ENCODE peak calls at places on chromosomes 4 and X, in nine cellular contexts. One of them, this sample, is unnamed.

GRCh38 chr4:157887316-157887715 is 285.5 kb downstream of the GASK1B start:
- DNase-seq in hepatic stellate cell: no peak
- DNase-seq in NCI-H524: peak; percentile 5
- DNase-seq in stimulated activated CD4-positive, alpha-beta T cell treated with anti-CD3 and anti-CD28 coated beads, TNF-alpha, amount 100 ng/mL, for 1 hour: no peak
- DNase-seq in NCI-H510A treated with DMSO at 0.1 percent for 48 hours: no peak
- DNase-seq in DMS79: no peak
- DNase-seq in NCI-H2081: no peak
- DNase-seq in SK-N-SH: no peak
- DNase-seq in GM03348: no peak
- DNase-seq in this sample: no peak

GRCh38 chr4:47831026-47831689 is 6.7 kb downstream of the CORIN start:
- DNase-seq in NCI-H524: peak; percentile 95
- DNase-seq in NCI-H2081: peak; percentile 72
- DNase-seq in DMS79: no peak
- DNase-seq in stimulated activated CD4-positive, alpha-beta T cell treated with anti-CD3 and anti-CD28 coated beads, TNF-alpha, amount 100 ng/mL, for 1 hour: no peak
- DNase-seq in SK-N-SH: no peak
- DNase-seq in hepatic stellate cell: no peak
- DNase-seq in NCI-H510A treated with DMSO at 0.1 percent for 48 hours: peak; percentile 52
- DNase-seq in GM03348: no peak
- DNase-seq in this sample: peak; percentile 80

GRCh38 chr4:99847362-99847976 is 30.8 kb downstream of the DAPP1 start:
- DNase-seq in SK-N-SH: no peak
- DNase-seq in DMS79: no peak
- DNase-seq in hepatic stellate cell: no peak
- DNase-seq in NCI-H2081: no peak
- DNase-seq in NCI-H510A treated with DMSO at 0.1 percent for 48 hours: no peak
- DNase-seq in GM03348: no peak
- DNase-seq in NCI-H524: no peak
- DNase-seq in stimulated activated CD4-positive, alpha-beta T cell treated with anti-CD3 and anti-CD28 coated beads, TNF-alpha, amount 100 ng/mL, for 1 hour: no peak
- DNase-seq in this sample: no peak

GRCh38 chr4:71287305-71287704 is 51.5 kb upstream of the SLC4A4 start:
- DNase-seq in NCI-H524: no peak
- DNase-seq in NCI-H510A treated with DMSO at 0.1 percent for 48 hours: no peak
- DNase-seq in SK-N-SH: no peak
- DNase-seq in hepatic stellate cell: no peak
- DNase-seq in DMS79: no peak
- DNase-seq in GM03348: no peak
- DNase-seq in stimulated activated CD4-positive, alpha-beta T cell treated with anti-CD3 and anti-CD28 coated beads, TNF-alpha, amount 100 ng/mL, for 1 hour: no peak
- DNase-seq in NCI-H2081: no peak
- DNase-seq in this sample: no peak

GRCh38 chr4:142416121-142416520 is 430.0 kb downstream of the INPP4B start:
- DNase-seq in stimulated activated CD4-positive, alpha-beta T cell treated with anti-CD3 and anti-CD28 coated beads, TNF-alpha, amount 100 ng/mL, for 1 hour: no peak
- DNase-seq in GM03348: peak; percentile 55
- DNase-seq in SK-N-SH: no peak
- DNase-seq in NCI-H524: no peak
- DNase-seq in NCI-H510A treated with DMSO at 0.1 percent for 48 hours: no peak
- DNase-seq in NCI-H2081: no peak
- DNase-seq in hepatic stellate cell: no peak
- DNase-seq in DMS79: no peak
- DNase-seq in this sample: no peak

GRCh38 chr4:25970241-25970675 is 56.2 kb downstream of the SMIM20 start:
- DNase-seq in NCI-H2081: no peak
- DNase-seq in NCI-H510A treated with DMSO at 0.1 percent for 48 hours: no peak
- DNase-seq in hepatic stellate cell: peak; percentile 39
- DNase-seq in stimulated activated CD4-positive, alpha-beta T cell treated with anti-CD3 and anti-CD28 coated beads, TNF-alpha, amount 100 ng/mL, for 1 hour: no peak
- DNase-seq in SK-N-SH: no peak
- DNase-seq in DMS79: no peak
- DNase-seq in NCI-H524: no peak
- DNase-seq in GM03348: peak; percentile 44
- DNase-seq in this sample: no peak

GRCh38 chrX:39724544-39724943 is 373.2 kb downstream of the BCOR start:
- DNase-seq in hepatic stellate cell: no peak
- DNase-seq in GM03348: no peak
- DNase-seq in SK-N-SH: no peak
- DNase-seq in DMS79: no peak
- DNase-seq in NCI-H524: no peak
- DNase-seq in NCI-H2081: no peak
- DNase-seq in stimulated activated CD4-positive, alpha-beta T cell treated with anti-CD3 and anti-CD28 coated beads, TNF-alpha, amount 100 ng/mL, for 1 hour: no peak
- DNase-seq in NCI-H510A treated with DMSO at 0.1 percent for 48 hours: no peak
- DNase-seq in this sample: no peak

GRCh38 chrX:68416592-68416991 is 16.7 kb downstream of the OPHN1 start:
- DNase-seq in NCI-H2081: no peak
- DNase-seq in stimulated activated CD4-positive, alpha-beta T cell treated with anti-CD3 and anti-CD28 coated beads, TNF-alpha, amount 100 ng/mL, for 1 hour: no peak
- DNase-seq in SK-N-SH: no peak
- DNase-seq in DMS79: no peak
- DNase-seq in NCI-H510A treated with DMSO at 0.1 percent for 48 hours: no peak
- DNase-seq in hepatic stellate cell: no peak
- DNase-seq in NCI-H524: no peak
- DNase-seq in GM03348: no peak
- DNase-seq in this sample: no peak

GRCh38 chr4:88674989-88675388 is 22.6 kb downstream of the NAP1L5 start:
- DNase-seq in NCI-H524: peak; percentile 82
- DNase-seq in DMS79: no peak
- DNase-seq in NCI-H2081: no peak
- DNase-seq in hepatic stellate cell: peak; percentile 16
- DNase-seq in GM03348: peak; percentile 62
- DNase-seq in stimulated activated CD4-positive, alpha-beta T cell treated with anti-CD3 and anti-CD28 coated beads, TNF-alpha, amount 100 ng/mL, for 1 hour: no peak
- DNase-seq in SK-N-SH: no peak
- DNase-seq in NCI-H510A treated with DMSO at 0.1 percent for 48 hours: no peak
- DNase-seq in this sample: no peak

GRCh38 chrX:15269618-15270521 is at the start of gene ASB9:
- DNase-seq in stimulated activated CD4-positive, alpha-beta T cell treated with anti-CD3 and anti-CD28 coated beads, TNF-alpha, amount 100 ng/mL, for 1 hour: no peak
- DNase-seq in SK-N-SH: peak; percentile 45
- DNase-seq in GM03348: peak; percentile 55
- DNase-seq in DMS79: peak; percentile 4
- DNase-seq in NCI-H510A treated with DMSO at 0.1 percent for 48 hours: peak; percentile 1
- DNase-seq in NCI-H524: no peak
- DNase-seq in hepatic stellate cell: no peak
- DNase-seq in NCI-H2081: peak; percentile 3
- DNase-seq in this sample: no peak

GRCh38 chr4:2428496-2429213 is 9.9 kb downstream of the CFAP99 start:
- DNase-seq in SK-N-SH: no peak
- DNase-seq in NCI-H2081: no peak
- DNase-seq in NCI-H524: no peak
- DNase-seq in hepatic stellate cell: no peak
- DNase-seq in NCI-H510A treated with DMSO at 0.1 percent for 48 hours: no peak
- DNase-seq in DMS79: no peak
- DNase-seq in stimulated activated CD4-positive, alpha-beta T cell treated with anti-CD3 and anti-CD28 coated beads, TNF-alpha, amount 100 ng/mL, for 1 hour: no peak
- DNase-seq in GM03348: no peak
- DNase-seq in this sample: no peak

GRCh38 chr4:174405923-174406322 is 116.4 kb downstream of the HPGD start:
- DNase-seq in hepatic stellate cell: no peak
- DNase-seq in SK-N-SH: no peak
- DNase-seq in GM03348: no peak
- DNase-seq in DMS79: no peak
- DNase-seq in NCI-H524: no peak
- DNase-seq in NCI-H510A treated with DMSO at 0.1 percent for 48 hours: no peak
- DNase-seq in NCI-H2081: no peak
- DNase-seq in stimulated activated CD4-positive, alpha-beta T cell treated with anti-CD3 and anti-CD28 coated beads, TNF-alpha, amount 100 ng/mL, for 1 hour: no peak
- DNase-seq in this sample: no peak

GRCh38 chrX:1902901-1903379 is 288.1 kb downstream of the ASMT start:
- DNase-seq in NCI-H524: peak; percentile 78
- DNase-seq in GM03348: no peak
- DNase-seq in NCI-H2081: no peak
- DNase-seq in NCI-H510A treated with DMSO at 0.1 percent for 48 hours: no peak
- DNase-seq in DMS79: no peak
- DNase-seq in stimulated activated CD4-positive, alpha-beta T cell treated with anti-CD3 and anti-CD28 coated beads, TNF-alpha, amount 100 ng/mL, for 1 hour: no peak
- DNase-seq in hepatic stellate cell: no peak
- DNase-seq in SK-N-SH: no peak
- DNase-seq in this sample: no peak

GRCh38 chr4:98657531-98658286 is 702 bp downstream of the TSPAN5 start:
- DNase-seq in NCI-H510A treated with DMSO at 0.1 percent for 48 hours: peak; percentile 53
- DNase-seq in SK-N-SH: peak; percentile 87
- DNase-seq in hepatic stellate cell: peak; percentile 69
- DNase-seq in NCI-H2081: peak; percentile 26
- DNase-seq in NCI-H524: peak; percentile 70
- DNase-seq in stimulated activated CD4-positive, alpha-beta T cell treated with anti-CD3 and anti-CD28 coated beads, TNF-alpha, amount 100 ng/mL, for 1 hour: no peak
- DNase-seq in GM03348: peak; percentile 86
- DNase-seq in DMS79: no peak
- DNase-seq in this sample: no peak

GRCh38 chr4:79855081-79855480 is 217.9 kb downstream of the ANTXR2 start:
- DNase-seq in hepatic stellate cell: no peak
- DNase-seq in NCI-H2081: no peak
- DNase-seq in DMS79: no peak
- DNase-seq in NCI-H510A treated with DMSO at 0.1 percent for 48 hours: no peak
- DNase-seq in NCI-H524: no peak
- DNase-seq in SK-N-SH: no peak
- DNase-seq in GM03348: no peak
- DNase-seq in stimulated activated CD4-positive, alpha-beta T cell treated with anti-CD3 and anti-CD28 coated beads, TNF-alpha, amount 100 ng/mL, for 1 hour: no peak
- DNase-seq in this sample: no peak

GRCh38 chrX:55151199-55151598 is 62.4 kb downstream of the PAGE2 start:
- DNase-seq in NCI-H524: no peak
- DNase-seq in NCI-H2081: no peak
- DNase-seq in DMS79: no peak
- DNase-seq in NCI-H510A treated with DMSO at 0.1 percent for 48 hours: no peak
- DNase-seq in stimulated activated CD4-positive, alpha-beta T cell treated with anti-CD3 and anti-CD28 coated beads, TNF-alpha, amount 100 ng/mL, for 1 hour: no peak
- DNase-seq in GM03348: no peak
- DNase-seq in hepatic stellate cell: no peak
- DNase-seq in SK-N-SH: no peak
- DNase-seq in this sample: no peak

GRCh38 chr4:6055436-6055835 is 37.2 kb upstream of the C4orf50 start:
- DNase-seq in hepatic stellate cell: no peak
- DNase-seq in GM03348: no peak
- DNase-seq in NCI-H510A treated with DMSO at 0.1 percent for 48 hours: no peak
- DNase-seq in stimulated activated CD4-positive, alpha-beta T cell treated with anti-CD3 and anti-CD28 coated beads, TNF-alpha, amount 100 ng/mL, for 1 hour: no peak
- DNase-seq in NCI-H2081: no peak
- DNase-seq in NCI-H524: no peak
- DNase-seq in DMS79: no peak
- DNase-seq in SK-N-SH: no peak
- DNase-seq in this sample: no peak

GRCh38 chr4:183468210-183469095 is 24.0 kb downstream of the CDKN2AIP start:
- DNase-seq in GM03348: peak; percentile 27
- DNase-seq in NCI-H2081: no peak
- DNase-seq in SK-N-SH: no peak
- DNase-seq in stimulated activated CD4-positive, alpha-beta T cell treated with anti-CD3 and anti-CD28 coated beads, TNF-alpha, amount 100 ng/mL, for 1 hour: no peak
- DNase-seq in NCI-H510A treated with DMSO at 0.1 percent for 48 hours: no peak
- DNase-seq in hepatic stellate cell: no peak
- DNase-seq in NCI-H524: no peak
- DNase-seq in DMS79: no peak
- DNase-seq in this sample: no peak

GRCh38 chr4:632391-632790 is 7.0 kb downstream of the PDE6B start:
- DNase-seq in DMS79: no peak
- DNase-seq in SK-N-SH: no peak
- DNase-seq in NCI-H524: no peak
- DNase-seq in NCI-H510A treated with DMSO at 0.1 percent for 48 hours: no peak
- DNase-seq in GM03348: no peak
- DNase-seq in stimulated activated CD4-positive, alpha-beta T cell treated with anti-CD3 and anti-CD28 coated beads, TNF-alpha, amount 100 ng/mL, for 1 hour: no peak
- DNase-seq in NCI-H2081: no peak
- DNase-seq in hepatic stellate cell: no peak
- DNase-seq in this sample: no peak

GRCh38 chrX:77389891-77390290 is 57.3 kb upstream of the FGF16 start:
- DNase-seq in stimulated activated CD4-positive, alpha-beta T cell treated with anti-CD3 and anti-CD28 coated beads, TNF-alpha, amount 100 ng/mL, for 1 hour: no peak
- DNase-seq in DMS79: no peak
- DNase-seq in GM03348: no peak
- DNase-seq in hepatic stellate cell: no peak
- DNase-seq in NCI-H524: no peak
- DNase-seq in SK-N-SH: no peak
- DNase-seq in NCI-H510A treated with DMSO at 0.1 percent for 48 hours: no peak
- DNase-seq in NCI-H2081: no peak
- DNase-seq in this sample: no peak

GRCh38 chr4:88327669-88328068 is 43.3 kb upstream of the PPM1K start:
- DNase-seq in NCI-H524: no peak
- DNase-seq in DMS79: no peak
- DNase-seq in stimulated activated CD4-positive, alpha-beta T cell treated with anti-CD3 and anti-CD28 coated beads, TNF-alpha, amount 100 ng/mL, for 1 hour: no peak
- DNase-seq in hepatic stellate cell: no peak
- DNase-seq in SK-N-SH: no peak
- DNase-seq in NCI-H2081: no peak
- DNase-seq in GM03348: no peak
- DNase-seq in NCI-H510A treated with DMSO at 0.1 percent for 48 hours: no peak
- DNase-seq in this sample: no peak

GRCh38 chrX:121571333-121571732 is 523.9 kb downstream of the GLUD2 start:
- DNase-seq in NCI-H524: peak; percentile 41
- DNase-seq in hepatic stellate cell: no peak
- DNase-seq in NCI-H2081: no peak
- DNase-seq in stimulated activated CD4-positive, alpha-beta T cell treated with anti-CD3 and anti-CD28 coated beads, TNF-alpha, amount 100 ng/mL, for 1 hour: no peak
- DNase-seq in NCI-H510A treated with DMSO at 0.1 percent for 48 hours: no peak
- DNase-seq in GM03348: no peak
- DNase-seq in SK-N-SH: no peak
- DNase-seq in DMS79: no peak
- DNase-seq in this sample: no peak

GRCh38 chrX:119686087-119686639 is 6.8 kb downstream of the SEPTIN6 start:
- DNase-seq in stimulated activated CD4-positive, alpha-beta T cell treated with anti-CD3 and anti-CD28 coated beads, TNF-alpha, amount 100 ng/mL, for 1 hour: no peak
- DNase-seq in NCI-H2081: no peak
- DNase-seq in GM03348: peak; percentile 52
- DNase-seq in DMS79: no peak
- DNase-seq in hepatic stellate cell: no peak
- DNase-seq in NCI-H524: peak; percentile 85
- DNase-seq in SK-N-SH: peak; percentile 47
- DNase-seq in NCI-H510A treated with DMSO at 0.1 percent for 48 hours: peak; percentile 3
- DNase-seq in this sample: no peak

GRCh38 chr4:176274441-176274840 is 5.4 kb upstream of the ASB5 start:
- DNase-seq in DMS79: no peak
- DNase-seq in hepatic stellate cell: no peak
- DNase-seq in stimulated activated CD4-positive, alpha-beta T cell treated with anti-CD3 and anti-CD28 coated beads, TNF-alpha, amount 100 ng/mL, for 1 hour: no peak
- DNase-seq in NCI-H510A treated with DMSO at 0.1 percent for 48 hours: no peak
- DNase-seq in SK-N-SH: no peak
- DNase-seq in NCI-H524: no peak
- DNase-seq in GM03348: peak; percentile 56
- DNase-seq in NCI-H2081: no peak
- DNase-seq in this sample: no peak

GRCh38 chrX:20595928-20596550 is 329.3 kb upstream of the RPS6KA3 start:
- DNase-seq in NCI-H2081: no peak
- DNase-seq in DMS79: no peak
- DNase-seq in NCI-H510A treated with DMSO at 0.1 percent for 48 hours: no peak
- DNase-seq in SK-N-SH: no peak
- DNase-seq in hepatic stellate cell: no peak
- DNase-seq in GM03348: peak; percentile 13
- DNase-seq in NCI-H524: no peak
- DNase-seq in stimulated activated CD4-positive, alpha-beta T cell treated with anti-CD3 and anti-CD28 coated beads, TNF-alpha, amount 100 ng/mL, for 1 hour: no peak
- DNase-seq in this sample: no peak

GRCh38 chr4:8038083-8038482 is 98.4 kb upstream of the AFAP1 start:
- DNase-seq in SK-N-SH: no peak
- DNase-seq in stimulated activated CD4-positive, alpha-beta T cell treated with anti-CD3 and anti-CD28 coated beads, TNF-alpha, amount 100 ng/mL, for 1 hour: no peak
- DNase-seq in NCI-H2081: no peak
- DNase-seq in DMS79: no peak
- DNase-seq in GM03348: no peak
- DNase-seq in hepatic stellate cell: no peak
- DNase-seq in NCI-H510A treated with DMSO at 0.1 percent for 48 hours: no peak
- DNase-seq in NCI-H524: no peak
- DNase-seq in this sample: no peak

GRCh38 chr4:4270529-4270928 is 19.4 kb downstream of the LYAR start:
- DNase-seq in SK-N-SH: no peak
- DNase-seq in NCI-H2081: no peak
- DNase-seq in NCI-H524: no peak
- DNase-seq in GM03348: no peak
- DNase-seq in hepatic stellate cell: no peak
- DNase-seq in NCI-H510A treated with DMSO at 0.1 percent for 48 hours: no peak
- DNase-seq in DMS79: no peak
- DNase-seq in stimulated activated CD4-positive, alpha-beta T cell treated with anti-CD3 and anti-CD28 coated beads, TNF-alpha, amount 100 ng/mL, for 1 hour: no peak
- DNase-seq in this sample: no peak

GRCh38 chr4:127479031-127479622 is 153.6 kb upstream of the INTU start:
- DNase-seq in NCI-H524: peak; percentile 15
- DNase-seq in NCI-H510A treated with DMSO at 0.1 percent for 48 hours: peak; percentile 15
- DNase-seq in NCI-H2081: peak; percentile 2
- DNase-seq in DMS79: no peak
- DNase-seq in hepatic stellate cell: peak; percentile 0
- DNase-seq in stimulated activated CD4-positive, alpha-beta T cell treated with anti-CD3 and anti-CD28 coated beads, TNF-alpha, amount 100 ng/mL, for 1 hour: no peak
- DNase-seq in GM03348: peak; percentile 24
- DNase-seq in SK-N-SH: peak; percentile 9
- DNase-seq in this sample: peak; percentile 30

GRCh38 chr4:47642985-47643745 is 158.1 kb downstream of the ATP10D start:
- DNase-seq in SK-N-SH: no peak
- DNase-seq in hepatic stellate cell: no peak
- DNase-seq in stimulated activated CD4-positive, alpha-beta T cell treated with anti-CD3 and anti-CD28 coated beads, TNF-alpha, amount 100 ng/mL, for 1 hour: no peak
- DNase-seq in DMS79: no peak
- DNase-seq in GM03348: peak; percentile 48
- DNase-seq in NCI-H524: peak; percentile 77
- DNase-seq in NCI-H2081: no peak
- DNase-seq in NCI-H510A treated with DMSO at 0.1 percent for 48 hours: no peak
- DNase-seq in this sample: no peak

GRCh38 chrX:11287505-11287904 is 5.7 kb upstream of the AMELX start:
- DNase-seq in GM03348: peak; percentile 21
- DNase-seq in SK-N-SH: no peak
- DNase-seq in NCI-H524: no peak
- DNase-seq in NCI-H2081: no peak
- DNase-seq in hepatic stellate cell: no peak
- DNase-seq in DMS79: no peak
- DNase-seq in stimulated activated CD4-positive, alpha-beta T cell treated with anti-CD3 and anti-CD28 coated beads, TNF-alpha, amount 100 ng/mL, for 1 hour: no peak
- DNase-seq in NCI-H510A treated with DMSO at 0.1 percent for 48 hours: no peak
- DNase-seq in this sample: no peak

GRCh38 chr4:112167790-112168189 is 22.5 kb downstream of the FAM241A start:
- DNase-seq in NCI-H2081: no peak
- DNase-seq in stimulated activated CD4-positive, alpha-beta T cell treated with anti-CD3 and anti-CD28 coated beads, TNF-alpha, amount 100 ng/mL, for 1 hour: no peak
- DNase-seq in SK-N-SH: no peak
- DNase-seq in hepatic stellate cell: no peak
- DNase-seq in GM03348: no peak
- DNase-seq in NCI-H524: no peak
- DNase-seq in NCI-H510A treated with DMSO at 0.1 percent for 48 hours: no peak
- DNase-seq in DMS79: no peak
- DNase-seq in this sample: no peak